ENCODE peak calls at places on chromosomes 11 and 22, in five cellular contexts. C, D, O, P and U are unnamed samples.

GRCh38 chr11:20647976-20648565 is 21.3 kb upstream of the NELL1 start:
- DNase-seq in C (peak; percentile 28), D (peak; percentile 37), O (peak; percentile 76), P (peak; percentile 56), U (peak; percentile 32)

GRCh38 chr11:100676901-100677300 is 10.2 kb upstream of the ARHGAP42 start:
- DNase-seq in C (no peak), P (no peak), O (no peak), D (peak; percentile 4), U (no peak)

GRCh38 chr11:32602657-32603410 is 19.2 kb downstream of the EIF3M start:
- DNase-seq in C (no peak), D (no peak), O (no peak), P (no peak), U (no peak)

GRCh38 chr11:76208829-76209670 is 2.7 kb upstream of the WNT11 start:
- DNase-seq in C (peak; percentile 54), D (no peak), P (peak; percentile 88), O (peak; percentile 79), U (peak; percentile 26)

GRCh38 chr11:126766425-126766824 is 234.1 kb downstream of the KIRREL3 start:
- DNase-seq in P (peak; percentile 23), C (no peak), O (no peak), D (no peak), U (no peak)

GRCh38 chr11:69298778-69299461 is 5.0 kb downstream of the MYEOV start:
- DNase-seq in D (no peak), C (no peak), P (no peak), O (no peak), U (no peak)

GRCh38 chr11:56331861-56332491 is 13.9 kb upstream of the OR8K1 start:
- DNase-seq in C (no peak), O (no peak), D (no peak), P (no peak), U (no peak)

GRCh38 chr11:60718524-60719316 is 5.8 kb upstream of the MS4A18 start:
- DNase-seq in D (no peak), C (no peak), P (peak; percentile 52), O (no peak), U (no peak)

GRCh38 chr11:128361451-128362020 is 225.8 kb downstream of the ETS1 start:
- DNase-seq in C (no peak), O (no peak), P (no peak), D (no peak), U (no peak)

GRCh38 chr11:75867778-75868374 is 52.9 kb downstream of the UVRAG start:
- DNase-seq in C (peak; percentile 28), P (peak; percentile 47), O (peak; percentile 31), D (peak; percentile 31), U (peak; percentile 51)

GRCh38 chr11:115869780-115870431 is 365.7 kb upstream of the CADM1 start:
- DNase-seq in D (no peak), O (no peak), C (peak; percentile 33), P (no peak), U (no peak)

GRCh38 chr22:50016988-50017700 is 4.6 kb upstream of the IL17REL start:
- DNase-seq in O (no peak), C (peak; percentile 39), D (no peak), P (no peak), U (no peak)

GRCh38 chr11:18633256-18634139 is 644 bp downstream of the SPTY2D1 start:
- DNase-seq in D (no peak), P (peak; percentile 27), O (no peak), C (peak; percentile 40), U (peak; percentile 77)

GRCh38 chr11:12243511-12243910 is 133.1 kb downstream of the MICAL2 start:
- DNase-seq in P (no peak), D (no peak), C (no peak), O (no peak), U (no peak)